ENCODE peak calls at places on chromosome 3, in four cellular contexts. M, F, I and O are unnamed samples.

GRCh38 chr3:115100172-115100571 is 46.9 kb downstream of the ZBTB20 start:
- DNase-seq in I (no peak), F (peak), M (no peak), O (no peak)

GRCh38 chr3:18401298-18401961 is 23.7 kb downstream of the SATB1 start:
- DNase-seq in M (no peak), F (no peak), I (no peak), O (peak)

GRCh38 chr3:127688022-127688415 is 15.3 kb downstream of the ABTB1 start:
- DNase-seq in M (no peak), I (no peak), F (no peak), O (no peak)

GRCh38 chr3:39290255-39290654 is 10.4 kb upstream of the CX3CR1 start:
- DNase-seq in F (no peak), I (no peak), M (no peak), O (no peak)

GRCh38 chr3:176428552-176428951 is 768.7 kb downstream of the TBL1XR1 start:
- DNase-seq in I (no peak), F (no peak), M (no peak), O (no peak)

GRCh38 chr3:80705290-80705689 is 937.5 kb upstream of the ROBO1 start:
- DNase-seq in M (no peak), F (no peak), I (no peak), O (no peak)

GRCh38 chr3:108159865-108160264 is 62.4 kb downstream of the IFT57 start:
- DNase-seq in I (no peak), M (no peak), F (no peak), O (no peak)

GRCh38 chr3:153291052-153291689 is 129.1 kb downstream of the RAP2B start:
- DNase-seq in M (peak), I (no peak), F (no peak), O (peak)

GRCh38 chr3:41304603-41305002 is 105.3 kb downstream of the CTNNB1 start:
- DNase-seq in I (no peak), M (no peak), F (no peak), O (no peak)

GRCh38 chr3:172070269-172070668 is 30.9 kb downstream of the FNDC3B start:
- DNase-seq in F (no peak), I (no peak), M (no peak), O (no peak)

GRCh38 chr3:53030864-53031445 is 14.9 kb downstream of the SFMBT1 start:
- DNase-seq in F (no peak), I (no peak), M (no peak), O (no peak)

GRCh38 chr3:39294446-39295183 is 14.8 kb upstream of the CX3CR1 start:
- DNase-seq in F (no peak), M (no peak), I (no peak), O (no peak)

GRCh38 chr3:176376531-176376930 is 820.8 kb downstream of the TBL1XR1 start:
- DNase-seq in M (no peak), F (no peak), I (no peak), O (no peak)

GRCh38 chr3:6326760-6327159 is 534.2 kb upstream of the GRM7 start:
- DNase-seq in M (no peak), I (no peak), F (no peak), O (no peak)

GRCh38 chr3:27195059-27195458 is 174.1 kb downstream of the NEK10 start:
- DNase-seq in F (no peak), I (no peak), M (no peak), O (no peak)

GRCh38 chr3:87167634-87168456 is 59.3 kb upstream of the CHMP2B start:
- DNase-seq in M (peak), I (peak), F (peak), O (peak)

GRCh38 chr3:11641683-11642407 is 1.9 kb downstream of the VGLL4 start:
- DNase-seq in I (no peak), F (no peak), M (peak), O (no peak)

GRCh38 chr3:149459491-149460057 is 14.9 kb upstream of the TM4SF4 start:
- DNase-seq in I (no peak), F (no peak), M (no peak), O (no peak)

GRCh38 chr3:131730581-131730980 is 227.8 kb upstream of the MRPL3 start:
- DNase-seq in M (no peak), I (no peak), F (no peak), O (no peak)

GRCh38 chr3:179765396-179765795 is 112.6 kb downstream of the USP13 start:
- DNase-seq in F (no peak), M (no peak), I (no peak), O (no peak)

GRCh38 chr3:169699536-169700050 is 36.1 kb upstream of the MECOM start:
- DNase-seq in F (no peak), M (no peak), I (no peak), O (no peak)

GRCh38 chr3:42639192-42639591 is 14.3 kb upstream of the ZBTB47 start:
- DNase-seq in I (no peak), F (no peak), M (no peak), O (no peak)

GRCh38 chr3:88003115-88003755 is 55.6 kb downstream of the CGGBP1 start:
- DNase-seq in I (no peak), M (peak), F (no peak), O (peak)

GRCh38 chr3:27507515-27508266 is 23.5 kb upstream of the SLC4A7 start:
- DNase-seq in M (no peak), F (no peak), I (no peak), O (no peak)

GRCh38 chr3:146546366-146546965 is 2.1 kb upstream of the PLSCR1 start:
- DNase-seq in F (no peak), I (no peak), M (no peak), O (no peak)

GRCh38 chr3:55852326-55852725 is 365.2 kb upstream of the WNT5A start:
- DNase-seq in M (no peak), I (no peak), F (no peak), O (no peak)

GRCh38 chr3:66320390-66320789 is 99.6 kb downstream of the SLC25A26 start:
- DNase-seq in F (no peak), I (no peak), M (no peak), O (no peak)

GRCh38 chr3:69051796-69052566 is at the start of gene TMF1:
- DNase-seq in M (peak), I (peak), F (peak), O (peak)

GRCh38 chr3:133855772-133856171 is 39.9 kb downstream of the RAB6B start:
- DNase-seq in M (no peak), I (no peak), F (no peak), O (peak)

GRCh38 chr3:188455748-188456147 is 301.8 kb downstream of the LPP start:
- DNase-seq in I (no peak), F (no peak), M (no peak), O (no peak)

GRCh38 chr3:42979044-42979962 is at the start of gene GASK1A:
- DNase-seq in M (no peak), I (no peak), F (no peak), O (peak)

GRCh38 chr3:152547153-152547552 is 278.4 kb downstream of the MBNL1 start:
- DNase-seq in I (no peak), M (no peak), F (no peak), O (no peak)

GRCh38 chr3:53833650-53834049 is 12.6 kb downstream of the CHDH start:
- DNase-seq in I (no peak), F (no peak), M (no peak), O (peak)

GRCh38 chr3:150158974-150159625 is 188.4 kb upstream of the PFN2 start:
- DNase-seq in I (no peak), F (no peak), M (no peak), O (no peak)

GRCh38 chr3:182713743-182714517 is 79.4 kb upstream of the ATP11B start:
- DNase-seq in F (peak), I (no peak), M (no peak), O (peak)
- TF ChIP-seq SPI1 in F (no peak), I (no peak), M (no peak), O (no peak)

GRCh38 chr3:9412293-9412692 is 14.9 kb downstream of the SETD5 start:
- DNase-seq in F (no peak), I (no peak), M (no peak), O (no peak)
- TF ChIP-seq SPI1 in F (no peak), I (no peak), M (no peak), O (no peak)

GRCh38 chr3:72679540-72680198 is 168.6 kb downstream of the SHQ1 start:
- DNase-seq in M (no peak), I (peak), F (no peak), O (no peak)
- TF ChIP-seq SPI1 in M (no peak), I (no peak), F (no peak), O (no peak)

DNA sequence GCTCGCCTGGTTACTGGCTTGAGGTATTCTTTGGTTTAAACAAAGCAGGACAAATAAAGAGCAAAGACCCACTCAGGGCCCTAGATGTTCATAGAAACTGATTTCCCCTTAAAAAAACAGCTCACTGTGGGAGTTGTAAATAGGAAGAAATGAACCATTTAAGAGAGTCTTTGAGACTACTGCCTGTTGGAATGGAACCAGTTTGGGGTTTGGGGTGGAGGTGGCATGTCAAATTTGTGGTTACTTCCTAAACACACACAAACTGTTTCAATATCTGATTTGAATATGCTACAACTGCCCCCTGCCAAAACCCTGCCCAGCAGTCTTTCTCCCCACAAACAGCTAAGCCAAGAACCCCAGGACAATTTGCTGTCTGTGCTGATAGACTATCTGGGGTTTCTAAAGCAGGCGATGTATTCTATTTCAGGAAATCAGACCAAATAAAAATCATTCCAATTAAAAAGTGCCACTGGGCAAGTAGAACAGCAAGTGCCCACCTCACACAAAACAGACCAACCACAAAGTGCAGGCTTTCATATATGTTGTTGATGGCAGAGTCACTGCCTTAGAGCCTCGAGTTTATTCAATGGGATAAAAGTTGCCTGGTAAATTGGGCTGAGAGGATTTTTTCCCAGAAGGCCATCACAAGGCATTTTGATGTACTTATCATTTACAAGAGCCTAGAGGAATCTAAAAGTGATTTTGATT is 293.9 kb upstream of the PROK2 start:
- DNase-seq in M (no peak), F (peak), I (no peak), O (no peak)
- TF ChIP-seq SPI1 in M (no peak), F (no peak), I (no peak), O (no peak)

GRCh38 chr3:98058244-98058960 is 23.3 kb upstream of the GABRR3 start:
- DNase-seq in F (no peak), M (no peak), I (no peak), O (peak)
- TF ChIP-seq SPI1 in F (peak), M (peak), I (peak), O (peak)